ENCODE peak calls at places on chromosomes 16 and 17, in five cellular contexts. D is NCI-H1930; B is heart left ventricle; T is stimulated activated CD4-positive, alpha-beta T cell treated with anti-CD3 and anti-CD28 coated beads, TNF-alpha, amount 100 ng/mL, for 24 hours; Z is left ventricle myocardium inferior. S is an unnamed sample.

GRCh38 chr17:82821554-82821953 is 18.3 kb downstream of the ZNF750 start:
- DNase-seq in B (no peak), T (no peak), Z (no peak), D (no peak), S (no peak)

GRCh38 chr16:59684911-59685310 is 950.8 kb upstream of the GOT2 start:
- DNase-seq in B (no peak), T (no peak), D (no peak), Z (no peak), S (no peak)

GRCh38 chr17:68782829-68783228 is 172.4 kb downstream of the ABCA8 start:
- DNase-seq in D (no peak), Z (peak; percentile 20), B (no peak), T (no peak), S (no peak)

GRCh38 chr16:23650674-23651073 is 9.4 kb downstream of the DCTN5 start:
- DNase-seq in Z (no peak), B (no peak), D (no peak), T (no peak), S (no peak)

GRCh38 chr17:71349908-71350600 is 770.8 kb upstream of the SOX9 start:
- DNase-seq in T (no peak), B (no peak), D (no peak), Z (no peak), S (no peak)

GRCh38 chr17:78391843-78392242 is 13.4 kb downstream of the PGS1 start:
- DNase-seq in B (no peak), D (no peak), Z (no peak), T (no peak), S (no peak)

GRCh38 chr16:4273858-4274291 is 1.1 kb upstream of the TFAP4 start:
- DNase-seq in Z (peak; percentile 60), D (peak; percentile 42), T (peak; percentile 9), B (peak; percentile 71), S (peak; percentile 70)

GRCh38 chr17:63332286-63332685 is 113.8 kb downstream of the CYB561 start:
- DNase-seq in T (no peak), D (no peak), Z (no peak), B (no peak), S (no peak)

GRCh38 chr17:1598399-1599095 is 30.1 kb downstream of the SLC43A2 start:
- DNase-seq in Z (no peak), D (no peak), B (no peak), T (no peak), S (no peak)

GRCh38 chr16:81488687-81489411 is 44.2 kb downstream of the CMIP start:
- DNase-seq in D (no peak), B (no peak), Z (no peak), T (no peak), S (no peak)

GRCh38 chr17:13833921-13834320 is 232.2 kb upstream of the HS3ST3A1 start:
- DNase-seq in D (no peak), Z (no peak), B (no peak), T (no peak), S (no peak)

GRCh38 chr16:74320707-74321106 is 24.1 kb downstream of the PSMD7 start:
- DNase-seq in B (peak; percentile 37), Z (no peak), T (no peak), D (no peak), S (no peak)

GRCh38 chr16:66934138-66934838 is at the start of gene CIAO2B:
- DNase-seq in T (peak; percentile 81), Z (peak; percentile 91), D (peak; percentile 75), B (peak; percentile 93), S (peak; percentile 95)

GRCh38 chr16:2523801-2524231 is 3.6 kb downstream of the AMDHD2 start:
- DNase-seq in B (no peak), Z (no peak), D (no peak), T (no peak), S (no peak)

GRCh38 chr17:77692571-77693161 is 265.8 kb upstream of the TNRC6C start:
- DNase-seq in T (no peak), B (no peak), D (no peak), Z (no peak), S (no peak)

GRCh38 chr17:16988749-16989229 is 16.9 kb upstream of the TNFRSF13B start:
- DNase-seq in Z (no peak), B (no peak), D (no peak), T (no peak), S (no peak)

GRCh38 chr16:67930678-67931211 is 917 bp downstream of the CTRL start:
- DNase-seq in T (no peak), Z (no peak), D (no peak), B (no peak), S (no peak)

GRCh38 chr17:58606934-58607333 is 84.9 kb downstream of the TEX14 start:
- DNase-seq in T (no peak), Z (no peak), D (no peak), B (no peak), S (no peak)